ENCODE peak calls at places on chromosome 1, in five cellular contexts. B is GM12878, O is GM12891, Z is K562, G is HepG2. X is an unnamed sample.

GRCh38 chr1:208430220-208430619 is 186.0 kb upstream of the PLXNA2 start:
- DNase-seq in B (no peak), O (no peak), G (no peak), Z (no peak), X (no peak)

GRCh38 chr1:25771246-25772114 is 28.5 kb upstream of the SELENON start:
- DNase-seq in B (no peak), O (peak), Z (no peak), G (peak), X (no peak)

GRCh38 chr1:167430849-167431242 is 87.5 kb downstream of the CD247 start:
- DNase-seq in G (no peak), B (no peak), O (no peak), Z (no peak), X (no peak)

GRCh38 chr1:30588311-30589073 is 134.9 kb downstream of the MATN1 start:
- DNase-seq in O (no peak), G (no peak), B (no peak), Z (no peak), X (no peak)

GRCh38 chr1:20496241-20496661 is 10.2 kb upstream of the CAMK2N1 start:
- DNase-seq in O (no peak), G (peak), B (no peak), Z (no peak), X (no peak)

GRCh38 chr1:157043685-157044084 is 1.9 kb downstream of the ARHGEF11 start:
- DNase-seq in B (no peak), G (no peak), O (no peak), Z (no peak), X (no peak)

GRCh38 chr1:30856260-30856790 is 52.2 kb downstream of the SDC3 start:
- DNase-seq in G (no peak), B (no peak), Z (no peak), O (no peak), X (no peak)

GRCh38 chr1:199113265-199113869 is 474.5 kb downstream of the PTPRC start:
- DNase-seq in B (peak), G (peak), O (no peak), Z (no peak), X (no peak)

GRCh38 chr1:101200513-101200912 is 36.3 kb upstream of the S1PR1 start:
- DNase-seq in B (no peak), O (no peak), G (no peak), Z (no peak), X (no peak)

GRCh38 chr1:47584249-47584648 is 146.4 kb downstream of the FOXD2 start:
- DNase-seq in Z (no peak), O (no peak), B (no peak), G (no peak), X (no peak)
- TF ChIP-seq TAF1 in Z (no peak), O (no peak), B (no peak), G (no peak), X (no peak)

DNA sequence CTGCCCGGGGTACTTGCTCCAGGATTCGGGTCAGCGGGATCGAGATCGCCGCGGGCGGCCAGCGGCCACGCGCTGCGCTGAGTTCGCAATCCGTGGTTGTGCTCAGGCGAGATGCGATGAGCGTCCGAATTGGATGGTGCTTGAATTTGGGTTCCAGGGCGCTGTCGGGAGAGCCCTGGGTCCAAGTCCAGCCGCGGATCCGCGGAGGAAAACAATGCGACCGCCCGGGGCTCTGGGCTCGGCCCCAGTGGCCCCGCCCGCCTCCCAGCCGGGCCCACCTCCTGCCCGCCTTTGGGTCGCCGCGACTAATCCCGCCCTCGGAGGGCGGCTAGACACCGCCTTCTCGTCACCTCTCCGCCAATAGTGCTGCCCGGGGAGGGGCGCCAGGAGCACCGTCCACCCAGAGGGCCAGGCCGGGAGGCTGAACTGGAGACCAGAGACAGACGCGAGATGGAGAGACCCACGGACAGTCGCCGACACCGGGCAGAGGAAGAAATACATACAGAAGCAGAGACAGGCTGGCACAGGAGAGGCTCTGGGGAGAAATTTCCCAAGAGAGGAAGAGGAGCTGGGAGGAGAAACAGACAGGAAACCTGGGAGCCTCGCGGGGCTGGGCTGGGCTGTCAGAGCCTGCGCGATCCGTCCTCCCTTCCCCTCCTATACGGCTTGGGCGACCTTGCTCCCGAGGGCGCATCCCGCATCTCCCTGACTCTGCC is at the start of gene SEMA6C:
- DNase-seq in G (peak), B (peak), Z (peak), O (peak), X (peak)
- TF ChIP-seq POLR2A in G (peak), B (peak), Z (peak), O (no peak), X (no peak)

GRCh38 chr1:117366281-117366981 is 818 bp upstream of the MAN1A2 start:
- DNase-seq in O (peak), Z (peak), B (no peak), G (peak), X (peak)

GRCh38 chr1:117365350-117366280 is 1.6 kb upstream of the MAN1A2 start:
- DNase-seq in O (no peak), B (no peak), Z (no peak), G (no peak), X (no peak)

GRCh38 chr1:117366982-117367768 is at the start of gene MAN1A2:
- DNase-seq in G (peak), Z (peak), O (peak), B (peak), X (peak)

GRCh38 chr1:117368116-117369108 is 1.2 kb downstream of the MAN1A2 start:
- DNase-seq in G (peak), O (no peak), B (no peak), Z (peak), X (no peak)

GRCh38 chr1:117367769-117368059 is 465 bp downstream of the MAN1A2 start:
- DNase-seq in Z (no peak), G (no peak), B (no peak), O (no peak), X (no peak)
- TF ChIP-seq TAF1 in Z (no peak), G (no peak), B (no peak), O (no peak), X (no peak)

GRCh38 chr1:67686272-67687197 is 1.5 kb downstream of the GADD45A start:
- DNase-seq in O (peak), Z (peak), B (peak), G (peak), X (peak)
- TF ChIP-seq POLR2A in O (peak), Z (peak), B (peak), G (peak), X (peak)

DNA sequence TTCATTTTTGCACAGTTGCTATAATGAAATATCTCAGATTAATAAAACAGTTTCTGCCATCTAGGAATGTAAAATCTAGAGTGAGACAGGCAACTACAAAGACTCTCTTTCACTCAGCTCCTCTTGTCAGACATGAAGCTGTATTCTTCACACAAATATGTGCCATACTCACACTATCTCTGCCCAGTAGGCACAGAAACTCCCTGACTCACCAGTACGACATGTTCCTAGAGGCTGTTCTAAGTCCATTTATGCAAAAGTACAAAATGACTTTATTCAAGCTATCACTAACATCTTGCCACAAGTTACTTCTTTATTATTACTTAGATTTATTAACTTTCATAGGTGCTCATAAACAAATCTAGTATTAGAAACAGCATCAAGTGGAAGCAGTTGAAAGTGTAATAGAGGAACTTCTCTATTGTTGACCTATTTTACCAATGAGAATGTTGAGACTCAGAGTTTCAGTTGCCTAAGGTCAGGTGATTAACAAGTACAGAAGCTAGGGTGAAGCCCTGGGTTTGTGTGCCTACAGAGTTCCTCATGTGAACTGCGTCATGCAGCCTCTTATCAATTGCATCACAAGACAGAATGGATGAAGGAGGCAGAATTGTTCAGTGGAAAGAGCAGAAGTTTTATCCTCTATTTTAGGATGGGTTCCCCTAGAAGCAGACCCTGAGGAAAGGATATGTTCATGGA is 98.9 kb downstream of the RGS2 start:
- DNase-seq in O (no peak), Z (no peak), B (no peak), G (no peak), X (no peak)
- TF ChIP-seq TAF1 in O (no peak), Z (no peak), B (no peak), G (no peak), X (no peak)